ENCODE peak calls at places on chromosomes 4 and X, in ten cellular contexts. V is sigmoid colon, N is A549, H is IMR-90, W is body of pancreas, T is ovary, F is upper lobe of left lung, Y is prostate gland, Q is tibial nerve, U is transverse colon. Z is an unnamed sample.

GRCh38 chr4:156475322-156475721 is 496.3 kb downstream of the PDGFC start:
- DNase-seq in Y (peak; percentile 8), Q (no peak), V (no peak), H (peak; percentile 76), F (no peak), N (no peak), T (no peak), U (no peak), W (no peak), Z (no peak)

GRCh38 chr4:22029803-22030202 is 81.2 kb upstream of the KCNIP4 start:
- DNase-seq in F (no peak), U (no peak), W (no peak), T (no peak), Y (no peak), N (no peak), Q (no peak), H (no peak), V (no peak), Z (no peak)

GRCh38 chr4:48255130-48255958 is 14.3 kb downstream of the TEC start:
- DNase-seq in T (no peak), N (no peak), W (no peak), V (no peak), U (no peak), F (no peak), H (no peak), Q (no peak), Y (no peak), Z (no peak)

GRCh38 chr4:145498430-145498829 is 16.8 kb downstream of the SMAD1 start:
- DNase-seq in N (no peak), H (no peak), V (no peak), U (no peak), Y (no peak), F (no peak), T (no peak), Q (no peak), W (no peak), Z (no peak)

GRCh38 chr4:26238426-26238781 is 82.4 kb upstream of the RBPJ start:
- DNase-seq in W (no peak), F (no peak), H (no peak), V (no peak), U (peak; percentile 40), Q (no peak), N (no peak), Y (no peak), T (no peak), Z (no peak)

GRCh38 chr4:13289391-13289790 is 194.7 kb downstream of the RAB28 start:
- DNase-seq in T (no peak), Y (no peak), Q (no peak), W (no peak), V (no peak), F (no peak), U (no peak), H (peak; percentile 11), N (no peak), Z (no peak)

GRCh38 chrX:1453390-1453783 is 678 bp upstream of the ASMTL start:
- DNase-seq in Q (no peak), T (no peak), W (no peak), F (no peak), Y (no peak), H (no peak), V (no peak), U (no peak), N (peak; percentile 60), Z (no peak)

GRCh38 chr4:108636246-108636645 is 14.2 kb upstream of the OSTC start:
- DNase-seq in F (no peak), Y (no peak), H (no peak), U (no peak), V (no peak), Q (no peak), W (no peak), N (no peak), T (no peak), Z (no peak)

GRCh38 chr4:151321586-151321985 is 3.8 kb downstream of the SH3D19 start:
- DNase-seq in W (no peak), N (no peak), T (no peak), U (no peak), Y (no peak), V (no peak), H (no peak), Q (no peak), F (no peak), Z (no peak)

GRCh38 chr4:151322565-151322964 is 2.8 kb downstream of the SH3D19 start:
- DNase-seq in N (no peak), Q (no peak), H (no peak), W (no peak), U (no peak), Y (peak; percentile 25), V (no peak), F (no peak), T (no peak), Z (no peak)

GRCh38 chr4:151324449-151325319 is 721 bp downstream of the SH3D19 start:
- DNase-seq in Q (no peak), U (peak; percentile 78), T (peak; percentile 60), Y (peak; percentile 40), N (peak; percentile 52), V (peak; percentile 77), W (peak; percentile 55), F (peak; percentile 61), H (peak; percentile 47), Z (no peak)

GRCh38 chr4:151325320-151326246 is at the start of gene SH3D19:
- DNase-seq in V (peak; percentile 89), N (peak; percentile 61), W (peak; percentile 68), T (peak; percentile 81), H (peak; percentile 19), U (peak; percentile 88), Q (peak; percentile 23), Y (peak; percentile 58), F (peak; percentile 72), Z (no peak)

DNA sequence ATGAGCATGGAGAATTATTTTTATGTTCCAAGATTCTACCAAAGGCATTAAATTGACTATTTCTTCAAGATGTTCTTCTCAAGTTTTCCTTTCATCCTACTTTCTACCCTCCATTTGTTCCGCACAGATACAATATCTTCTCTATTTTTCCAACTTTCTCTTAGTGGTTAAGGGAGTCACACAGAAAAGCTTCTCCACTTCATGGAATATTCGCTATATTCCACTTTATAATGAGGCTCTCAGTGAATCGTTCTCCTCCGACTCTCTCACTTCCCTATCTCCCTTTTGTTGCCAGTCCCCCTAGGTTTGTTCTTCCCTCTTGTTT is 1.3 kb downstream of the SH3D19 start:
- DNase-seq in F (no peak), Y (no peak), W (no peak), Q (no peak), H (no peak), V (no peak), T (no peak), U (no peak), N (no peak), Z (no peak)
- H3K4me3 ChIP-seq in F (peak overlapping the region; percentile 60), Y (peak overlapping the region; percentile 79), W (peak overlapping the region; percentile 44), Q (peak overlapping the region; percentile 71), H (no peak overlapping the region), V (peak overlapping the region; percentile 52), T (peak overlapping the region; percentile 80), U (peak overlapping the region; percentile 76), N (peak overlapping the region; percentile 76), Z (peak overlapping the region; percentile 80)

GRCh38 chrX:136870064-136870463 is 10.5 kb downstream of the RBMX start:
- DNase-seq in Y (no peak), V (no peak), T (no peak), W (no peak), N (no peak), U (no peak), H (no peak), F (no peak), Q (no peak), Z (no peak)

GRCh38 chrX:136867096-136867491 is 13.4 kb downstream of the RBMX start:
- DNase-seq in N (no peak), Y (no peak), H (peak; percentile 23), F (no peak), V (no peak), U (no peak), T (no peak), W (no peak), Q (no peak), Z (no peak)

GRCh38 chrX:136867518-136867917 is 13.0 kb downstream of the RBMX start:
- DNase-seq in N (no peak), T (no peak), U (no peak), Y (no peak), F (no peak), Q (no peak), H (peak; percentile 44), W (no peak), V (no peak), Z (no peak)

GRCh38 chrX:136868283-136869055 is 12.1 kb downstream of the RBMX start:
- DNase-seq in H (no peak), F (no peak), W (no peak), T (no peak), Q (no peak), Y (no peak), N (no peak), U (no peak), V (no peak), Z (no peak)

DNA sequence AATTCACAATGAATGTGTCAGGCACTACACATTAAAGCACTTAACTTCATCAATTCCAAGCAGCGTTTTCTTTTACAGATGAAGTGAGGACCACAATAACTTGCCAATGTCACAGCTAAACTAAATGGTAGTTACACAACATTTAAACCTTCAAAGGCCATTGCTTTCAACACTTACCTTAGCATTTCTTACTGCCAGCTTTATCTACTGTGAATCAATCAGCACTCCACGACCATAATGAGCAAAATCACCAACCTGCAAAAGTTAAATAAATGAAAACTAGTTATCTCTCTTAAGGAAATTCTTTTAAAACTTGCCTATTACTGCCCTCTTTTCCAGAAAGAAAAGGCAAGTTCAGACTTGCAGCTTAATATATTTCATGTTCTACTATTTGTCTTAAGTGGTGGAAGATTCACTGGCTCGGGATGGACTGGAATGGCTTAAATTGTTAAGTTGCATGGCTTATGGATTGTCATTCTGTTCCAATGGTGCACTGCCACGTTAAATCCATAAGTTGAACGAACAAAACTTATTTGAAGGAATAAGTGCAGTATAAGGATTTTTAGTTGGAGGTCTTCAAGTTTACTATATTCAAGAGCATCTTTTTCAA is 8.3 kb downstream of the RBMX start:
- DNase-seq in U (no peak), N (no peak), V (no peak), T (no peak), H (no peak), Q (no peak), W (no peak), F (no peak), Y (no peak), Z (no peak)
- TF ChIP-seq POLR2A in U (no peak), N (no peak), V (no peak), T (no peak), H (no peak), Q (no peak), W (no peak), F (no peak), Y (no peak), Z (no peak)

DNA sequence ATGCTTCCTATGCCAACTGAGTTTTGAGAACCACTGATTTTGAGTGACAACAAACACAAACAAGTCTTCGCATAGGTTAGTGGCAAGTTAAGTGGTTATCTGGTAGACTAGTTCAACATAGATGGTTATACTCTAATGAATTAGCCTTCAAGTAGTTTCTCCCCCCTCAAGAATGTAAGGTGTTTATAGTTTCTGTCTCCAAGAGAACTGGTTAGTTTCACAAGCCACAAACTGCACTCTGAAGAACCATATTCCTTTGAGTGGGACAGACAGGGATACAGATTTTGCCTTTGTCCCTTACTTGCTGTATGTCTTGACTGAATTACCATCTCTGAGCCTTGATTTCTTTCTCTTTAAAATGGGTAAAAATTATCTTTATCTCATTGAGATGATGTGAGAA is 41.5 kb downstream of the PASD1 start:
- DNase-seq in N (no peak), H (no peak), F (no peak), Q (no peak), Y (no peak), T (no peak), U (no peak), V (no peak), W (no peak), Z (no peak)
- H3K4me3 ChIP-seq in N (no peak overlapping the region), H (no peak overlapping the region), F (no peak overlapping the region), Q (no peak overlapping the region), Y (no peak overlapping the region), T (no peak overlapping the region), U (no peak overlapping the region), V (no peak overlapping the region), W (no peak overlapping the region), Z (no peak overlapping the region)

DNA sequence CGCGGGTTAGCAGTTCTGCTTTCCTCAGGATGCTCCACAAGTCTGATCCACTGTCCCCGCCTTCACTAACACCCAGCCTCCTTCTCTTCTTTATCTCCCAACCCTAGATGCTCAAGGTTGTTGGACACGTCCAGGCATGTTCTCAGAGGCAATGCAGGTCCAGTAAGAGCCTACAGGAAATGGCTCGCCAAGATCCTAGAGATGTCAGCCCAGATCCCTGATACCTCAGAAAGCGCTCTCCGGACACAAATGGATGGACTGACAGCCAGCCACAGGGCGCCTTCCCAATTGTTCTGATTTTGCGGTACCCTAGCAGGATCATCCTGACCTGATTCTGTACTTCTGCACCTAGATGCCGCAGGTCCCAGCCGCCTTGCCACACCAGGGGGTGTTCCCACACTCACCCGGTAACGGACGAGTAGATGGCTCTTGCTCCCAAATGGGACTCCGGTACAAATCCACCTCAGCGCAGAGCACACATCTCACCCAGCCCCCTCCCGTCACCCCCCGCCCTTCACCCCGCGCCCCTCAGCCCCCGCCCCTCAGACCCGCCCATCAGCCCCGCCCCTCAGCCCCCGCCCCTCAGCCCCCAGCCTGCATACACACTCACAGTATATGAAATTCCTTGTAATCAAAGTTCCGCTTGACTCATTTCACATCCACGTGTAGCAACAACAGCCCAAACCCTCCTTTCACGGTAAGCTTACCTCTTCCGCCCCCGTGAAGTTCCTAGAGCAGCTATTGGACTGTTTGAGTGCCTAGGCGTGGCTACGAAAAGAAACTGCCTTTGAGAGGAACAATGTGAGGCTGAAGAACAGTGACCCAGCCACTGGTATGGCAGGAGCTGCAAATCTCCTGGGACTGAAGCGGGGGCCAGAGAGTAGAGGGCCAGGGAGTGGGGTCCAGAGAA is at the start of gene EDA2R:
- DNase-seq in U (peak; percentile 13), H (peak; percentile 87), Y (peak; percentile 36), T (peak; percentile 37), W (peak; percentile 31), N (peak; percentile 54), Q (no peak), V (no peak), F (peak; percentile 41), Z (no peak)
- TF ChIP-seq POLR2A in U (no peak), H (peak; percentile 56), Y (no peak), T (no peak), W (no peak), N (peak; percentile 32), Q (no peak), V (no peak), F (no peak), Z (no peak)